ENCODE peak calls at places on chromosome 9, in ten cellular contexts. S is endothelial cell, F is DND-41, O is neural progenitor cell, U is AG04450, K is AG09319, W is nephron progenitor cell, H is kidney, M is OCI-LY7, I is IMR-90. A is an unnamed sample.

GRCh38 chr9:129617167-129617566 is 3.7 kb downstream of the C9orf50 start:
- DNase-seq in S (no peak), F (no peak), O (peak), U (peak), K (no peak), W (no peak), H (peak), M (peak), I (peak), A (no peak)

GRCh38 chr9:115882911-115883310 is 270.7 kb upstream of the PAPPA start:
- DNase-seq in S (no peak), F (no peak), O (no peak), U (no peak), K (peak), W (no peak), H (no peak), M (no peak), I (peak), A (no peak)

GRCh38 chr9:115604831-115605483 is 487.0 kb upstream of the TNC start:
- DNase-seq in S (no peak), F (no peak), O (no peak), U (no peak), K (peak), W (no peak), H (no peak), M (no peak), I (peak), A (no peak)

GRCh38 chr9:104961238-104961637 is 33.3 kb upstream of the ABCA1 start:
- DNase-seq in S (peak), F (peak), O (no peak), U (no peak), K (no peak), W (peak), H (no peak), M (peak), I (peak), A (peak)

GRCh38 chr9:130998596-130999264 is 10.2 kb upstream of the LAMC3 start:
- DNase-seq in S (no peak), F (no peak), O (no peak), U (no peak), K (no peak), W (no peak), H (no peak), M (no peak), I (no peak), A (no peak)

GRCh38 chr9:14343948-14344547 is 30.1 kb upstream of the NFIB start:
- DNase-seq in S (peak), F (no peak), O (peak), U (no peak), K (no peak), W (no peak), H (no peak), M (no peak), I (no peak), A (no peak)

GRCh38 chr9:70232476-70232875 is 26.3 kb upstream of the SMC5 start:
- DNase-seq in S (no peak), F (no peak), O (no peak), U (no peak), K (no peak), W (no peak), H (no peak), M (no peak), I (no peak), A (no peak)

GRCh38 chr9:69535911-69536310 is 136.3 kb downstream of the APBA1 start:
- DNase-seq in S (no peak), F (no peak), O (no peak), U (no peak), K (no peak), W (no peak), H (no peak), M (no peak), I (peak), A (no peak)

GRCh38 chr9:94827584-94828304 is 101.2 kb downstream of the AOPEP start:
- DNase-seq in S (no peak), F (no peak), O (no peak), U (no peak), K (no peak), W (no peak), H (no peak), M (no peak), I (peak), A (no peak)

GRCh38 chr9:135023816-135024405 is 63.6 kb upstream of the OLFM1 start:
- DNase-seq in S (no peak), F (no peak), O (no peak), U (no peak), K (no peak), W (no peak), H (peak), M (no peak), I (no peak), A (no peak)

GRCh38 chr9:2943016-2943415 is 99.1 kb upstream of the PUM3 start:
- DNase-seq in S (no peak), F (no peak), O (no peak), U (no peak), K (no peak), W (no peak), H (no peak), M (no peak), I (no peak), A (no peak)

GRCh38 chr9:121736147-121736721 is 84.8 kb downstream of the DAB2IP start:
- DNase-seq in S (peak), F (no peak), O (peak), U (no peak), K (no peak), W (peak), H (peak), M (no peak), I (peak), A (no peak)

GRCh38 chr9:14531424-14532269 is 161.6 kb downstream of the ZDHHC21 start:
- DNase-seq in S (no peak), F (no peak), O (no peak), U (no peak), K (no peak), W (no peak), H (no peak), M (no peak), I (no peak), A (no peak)

GRCh38 chr9:77997611-77998349 is 33.8 kb downstream of the GNAQ start:
- DNase-seq in S (no peak), F (no peak), O (no peak), U (no peak), K (no peak), W (peak), H (peak), M (no peak), I (peak), A (no peak)

GRCh38 chr9:80698725-80699124 is 990.6 kb downstream of the TLE1 start:
- DNase-seq in S (no peak), F (no peak), O (no peak), U (no peak), K (no peak), W (no peak), H (no peak), M (no peak), I (peak), A (no peak)

GRCh38 chr9:124869466-124869985 is 7.6 kb downstream of the ARPC5L start:
- DNase-seq in S (peak), F (peak), O (peak), U (no peak), K (no peak), W (peak), H (peak), M (peak), I (no peak), A (no peak)

GRCh38 chr9:125277411-125277810 is 15.8 kb downstream of the GAPVD1 start:
- DNase-seq in S (no peak), F (no peak), O (no peak), U (no peak), K (no peak), W (no peak), H (no peak), M (no peak), I (no peak), A (no peak)

GRCh38 chr9:78301466-78301865 is 4.5 kb downstream of the PSAT1 start:
- DNase-seq in S (no peak), F (no peak), O (no peak), U (no peak), K (no peak), W (no peak), H (no peak), M (no peak), I (peak), A (no peak)

GRCh38 chr9:119963258-119963797 is 594.1 kb upstream of the BRINP1 start:
- DNase-seq in S (peak), F (no peak), O (peak), U (no peak), K (peak), W (peak), H (peak), M (no peak), I (peak), A (no peak)

GRCh38 chr9:117205806-117206205 is 209.1 kb downstream of the ASTN2 start:
- DNase-seq in S (no peak), F (no peak), O (no peak), U (no peak), K (no peak), W (no peak), H (no peak), M (no peak), I (peak), A (no peak)

GRCh38 chr9:5899292-5899691 is 8.6 kb downstream of the MLANA start:
- DNase-seq in S (no peak), F (no peak), O (no peak), U (no peak), K (no peak), W (no peak), H (no peak), M (peak), I (no peak), A (no peak)
- TF ChIP-seq CTCF in S (no peak), F (peak), O (peak), U (peak), K (no peak), W (no peak), H (no peak), M (peak), I (no peak), A (no peak)

DNA sequence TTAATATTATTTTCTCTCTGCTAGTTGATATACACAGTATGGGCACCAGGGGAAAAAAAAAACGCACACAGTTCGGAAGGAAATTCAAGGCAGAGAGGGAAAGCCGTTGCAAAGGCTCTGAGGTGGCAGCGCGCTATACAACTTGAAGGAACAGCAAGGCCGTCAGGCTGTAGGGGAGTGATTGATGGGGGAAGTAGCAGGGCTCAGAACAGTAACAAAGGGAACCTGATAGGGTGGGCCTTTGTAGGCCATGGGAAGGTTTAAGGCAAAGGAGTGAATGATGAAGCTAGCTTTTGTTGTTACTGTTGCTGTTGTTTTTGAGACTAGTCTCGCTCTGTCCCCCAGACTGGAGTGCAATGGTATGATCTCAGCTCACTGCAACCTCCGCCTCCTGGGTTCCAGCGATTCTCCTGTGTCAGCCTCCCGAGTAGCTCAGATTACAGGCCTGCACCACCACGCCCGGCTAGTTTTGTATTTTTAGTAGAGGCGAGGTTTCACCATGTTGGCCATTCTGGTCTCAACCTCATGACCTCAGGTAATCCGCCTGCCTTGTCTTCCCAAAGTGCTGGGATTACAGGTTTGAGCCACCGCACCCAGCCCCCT is 27.0 kb downstream of the AQP7 start:
- DNase-seq in S (no peak), F (no peak), O (peak), U (no peak), K (no peak), W (peak), H (no peak), M (no peak), I (peak), A (no peak)
- TF ChIP-seq CTCF in S (peak), F (no peak), O (no peak), U (no peak), K (no peak), W (no peak), H (no peak), M (peak), I (no peak), A (peak)

GRCh38 chr9:16458696-16459420 is 411.6 kb downstream of the BNC2 start:
- DNase-seq in S (no peak), F (no peak), O (no peak), U (no peak), K (no peak), W (no peak), H (no peak), M (no peak), I (peak), A (no peak)

GRCh38 chr9:16453390-16453789 is 417.1 kb downstream of the BNC2 start:
- DNase-seq in S (no peak), F (no peak), O (no peak), U (no peak), K (no peak), W (no peak), H (no peak), M (no peak), I (no peak), A (no peak)

GRCh38 chr9:16460711-16461110 is 409.8 kb downstream of the BNC2 start:
- DNase-seq in S (no peak), F (no peak), O (no peak), U (no peak), K (no peak), W (no peak), H (no peak), M (no peak), I (no peak), A (no peak)

GRCh38 chr9:16459421-16460148 is 410.9 kb downstream of the BNC2 start:
- DNase-seq in S (no peak), F (no peak), O (peak), U (no peak), K (no peak), W (no peak), H (no peak), M (no peak), I (peak), A (no peak)

DNA sequence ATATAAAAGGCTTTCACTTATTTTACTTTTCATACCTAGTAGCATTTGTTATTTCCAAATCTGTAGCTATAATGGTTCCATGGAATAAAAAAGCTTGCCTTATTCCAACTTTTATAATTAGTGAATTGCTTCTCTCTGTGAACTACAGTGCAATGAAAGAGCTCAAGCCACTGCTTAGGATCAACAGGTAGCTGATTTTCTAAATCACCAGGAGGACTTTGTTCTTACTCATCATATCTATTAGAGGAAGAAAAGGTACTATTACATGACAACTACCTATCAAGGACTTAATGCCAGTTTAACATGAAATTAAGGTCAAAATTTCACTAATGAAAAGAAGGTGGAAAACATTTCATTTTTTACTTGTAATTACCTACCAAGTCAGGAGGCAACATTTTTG is 414.6 kb downstream of the BNC2 start:
- DNase-seq in S (no peak), F (no peak), O (no peak), U (no peak), K (no peak), W (no peak), H (no peak), M (no peak), I (no peak), A (no peak)
- TF ChIP-seq CTCF in S (no peak), F (no peak), O (no peak), U (no peak), K (no peak), W (no peak), H (no peak), M (no peak), I (no peak), A (no peak)

GRCh38 chr9:35660966-35661413 is 2.9 kb downstream of the CCDC107 start:
- DNase-seq in S (no peak), F (no peak), O (peak), U (no peak), K (no peak), W (no peak), H (no peak), M (no peak), I (peak), A (no peak)
- TF ChIP-seq CTCF in S (no peak), F (peak), O (peak), U (peak), K (peak), W (no peak), H (peak), M (peak), I (peak), A (no peak)

GRCh38 chr9:110317921-110318320 is 19.7 kb downstream of the TXNDC8 start:
- DNase-seq in S (no peak), F (no peak), O (no peak), U (no peak), K (no peak), W (no peak), H (no peak), M (no peak), I (no peak), A (no peak)
- TF ChIP-seq CTCF in S (no peak), F (no peak), O (no peak), U (no peak), K (no peak), W (no peak), H (no peak), M (no peak), I (no peak), A (no peak)

DNA sequence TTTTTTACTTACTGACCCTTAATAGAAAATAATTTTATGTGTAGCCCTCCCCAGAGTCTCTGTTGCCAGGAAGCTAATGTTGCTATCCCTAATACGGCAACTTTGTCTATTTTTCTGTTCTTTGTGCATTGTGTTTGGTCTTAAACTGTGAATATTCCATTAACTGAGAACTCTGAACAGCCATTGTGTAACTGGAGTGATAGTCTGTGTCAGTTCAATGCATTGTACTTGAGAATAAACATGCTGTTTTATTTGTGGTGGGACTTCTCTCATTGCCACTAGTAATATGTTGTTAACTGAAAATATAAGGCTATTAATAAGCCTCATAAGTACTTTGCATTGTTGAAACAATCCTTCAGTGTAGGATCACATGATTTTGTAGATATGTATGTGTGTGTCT is 278.3 kb upstream of the DMRT1 start:
- DNase-seq in S (no peak), F (no peak), O (no peak), U (no peak), K (no peak), W (no peak), H (no peak), M (no peak), I (no peak), A (no peak)
- TF ChIP-seq CTCF in S (no peak), F (no peak), O (no peak), U (no peak), K (no peak), W (no peak), H (no peak), M (no peak), I (no peak), A (no peak)

GRCh38 chr9:1619915-1620705 is 395.0 kb upstream of the SMARCA2 start:
- DNase-seq in S (no peak), F (no peak), O (no peak), U (no peak), K (no peak), W (no peak), H (no peak), M (no peak), I (no peak), A (no peak)
- TF ChIP-seq CTCF in S (peak), F (peak), O (no peak), U (no peak), K (no peak), W (no peak), H (no peak), M (peak), I (no peak), A (no peak)

GRCh38 chr9:4594994-4595393 is 67.1 kb upstream of the PLPP6 start:
- DNase-seq in S (no peak), F (no peak), O (no peak), U (no peak), K (no peak), W (no peak), H (no peak), M (no peak), I (no peak), A (no peak)

GRCh38 chr9:4592886-4593285 is 69.2 kb upstream of the PLPP6 start:
- DNase-seq in S (no peak), F (no peak), O (no peak), U (no peak), K (no peak), W (no peak), H (no peak), M (no peak), I (no peak), A (no peak)

GRCh38 chr9:4592325-4592724 is 69.8 kb upstream of the PLPP6 start:
- DNase-seq in S (no peak), F (no peak), O (no peak), U (no peak), K (no peak), W (no peak), H (no peak), M (no peak), I (no peak), A (no peak)

GRCh38 chr9:4594545-4594944 is 67.5 kb upstream of the PLPP6 start:
- DNase-seq in S (no peak), F (no peak), O (no peak), U (no peak), K (no peak), W (no peak), H (no peak), M (no peak), I (no peak), A (no peak)

GRCh38 chr9:4596165-4596922 is 65.8 kb upstream of the PLPP6 start:
- DNase-seq in S (peak), F (peak), O (peak), U (no peak), K (no peak), W (no peak), H (no peak), M (peak), I (no peak), A (no peak)
- TF ChIP-seq CTCF in S (no peak), F (peak), O (no peak), U (no peak), K (no peak), W (no peak), H (no peak), M (no peak), I (no peak), A (no peak)

DNA sequence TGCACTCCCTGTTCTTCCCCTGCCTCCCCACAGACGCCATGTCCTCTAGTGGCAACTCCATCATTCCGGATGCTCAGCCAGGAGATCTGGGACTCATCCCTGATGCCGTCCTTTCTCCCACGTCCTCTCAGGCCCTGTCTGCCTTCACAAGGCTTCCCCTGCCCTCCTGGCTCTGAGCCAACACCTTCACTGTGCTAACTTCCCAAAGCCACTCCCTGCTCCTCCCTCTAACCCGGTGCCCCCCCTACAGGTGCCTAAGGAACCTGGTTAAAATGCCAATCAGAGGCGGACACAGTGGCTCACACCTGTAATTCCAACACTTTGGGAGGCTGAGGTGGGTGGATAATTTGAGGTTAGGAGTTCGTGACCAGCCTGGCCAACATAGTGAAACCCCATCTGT is 67.6 kb downstream of the LMX1B start:
- DNase-seq in S (no peak), F (no peak), O (no peak), U (no peak), K (no peak), W (no peak), H (no peak), M (no peak), I (no peak), A (no peak)
- TF ChIP-seq CTCF in S (no peak), F (no peak), O (no peak), U (no peak), K (no peak), W (no peak), H (no peak), M (no peak), I (no peak), A (no peak)

A was measured in CD14-positive monocyte.